ENCODE peak calls at places on chromosomes 16 and 17, in ten cellular contexts. One of them, this sample, is unnamed.

GRCh38 chr16:85513649-85514048 is 99.5 kb upstream of the GSE1 start:
- DNase-seq in breast epithelium: no peak
- DNase-seq in endothelial cell of umbilical vein: no peak
- DNase-seq in prostate gland: no peak
- DNase-seq in H1: no peak
- DNase-seq in HCT116: no peak
- DNase-seq in K562: no peak
- DNase-seq in sigmoid colon: no peak
- DNase-seq in transverse colon: no peak
- DNase-seq in spleen: no peak
- DNase-seq in this sample: no peak

GRCh38 chr17:57407287-57408063 is 151.2 kb downstream of the MSI2 start:
- DNase-seq in breast epithelium: peak; percentile 29
- DNase-seq in endothelial cell of umbilical vein: no peak
- DNase-seq in prostate gland: peak; percentile 69
- DNase-seq in H1: no peak
- DNase-seq in HCT116: no peak
- DNase-seq in K562: no peak
- DNase-seq in sigmoid colon: no peak
- DNase-seq in transverse colon: peak; percentile 62
- DNase-seq in spleen: no peak
- DNase-seq in this sample: no peak

GRCh38 chr16:20918486-20919239 is 18.1 kb downstream of the LYRM1 start:
- DNase-seq in breast epithelium: peak; percentile 35
- DNase-seq in endothelial cell of umbilical vein: no peak
- DNase-seq in prostate gland: no peak
- DNase-seq in H1: no peak
- DNase-seq in HCT116: no peak
- DNase-seq in K562: peak; percentile 86
- DNase-seq in sigmoid colon: peak; percentile 77
- DNase-seq in transverse colon: no peak
- DNase-seq in spleen: no peak
- DNase-seq in this sample: no peak

GRCh38 chr16:28182183-28182582 is 29.6 kb downstream of the XPO6 start:
- DNase-seq in breast epithelium: no peak
- DNase-seq in endothelial cell of umbilical vein: no peak
- DNase-seq in prostate gland: no peak
- DNase-seq in H1: no peak
- DNase-seq in HCT116: no peak
- DNase-seq in K562: no peak
- DNase-seq in sigmoid colon: no peak
- DNase-seq in transverse colon: no peak
- DNase-seq in spleen: no peak
- DNase-seq in this sample: no peak

GRCh38 chr17:43986225-43986981 is 18.0 kb upstream of the NAGS start:
- DNase-seq in breast epithelium: no peak
- DNase-seq in endothelial cell of umbilical vein: no peak
- DNase-seq in prostate gland: no peak
- DNase-seq in H1: no peak
- DNase-seq in HCT116: no peak
- DNase-seq in K562: no peak
- DNase-seq in sigmoid colon: no peak
- DNase-seq in transverse colon: no peak
- DNase-seq in spleen: no peak
- DNase-seq in this sample: no peak

GRCh38 chr17:28908640-28909098 is 5.8 kb upstream of the DHRS13 start:
- DNase-seq in breast epithelium: no peak
- DNase-seq in endothelial cell of umbilical vein: peak; percentile 83
- DNase-seq in prostate gland: no peak
- DNase-seq in H1: no peak
- DNase-seq in HCT116: no peak
- DNase-seq in K562: no peak
- DNase-seq in sigmoid colon: peak; percentile 87
- DNase-seq in transverse colon: peak; percentile 43
- DNase-seq in spleen: no peak
- DNase-seq in this sample: no peak

GRCh38 chr16:55035956-55036355 is 105.3 kb downstream of the IRX5 start:
- DNase-seq in breast epithelium: no peak
- DNase-seq in endothelial cell of umbilical vein: no peak
- DNase-seq in prostate gland: no peak
- DNase-seq in H1: peak; percentile 7
- DNase-seq in HCT116: no peak
- DNase-seq in K562: no peak
- DNase-seq in sigmoid colon: no peak
- DNase-seq in transverse colon: no peak
- DNase-seq in spleen: no peak
- DNase-seq in this sample: peak; percentile 58

GRCh38 chr16:88911148-88911945 is 44.9 kb upstream of the PABPN1L start:
- DNase-seq in breast epithelium: no peak
- DNase-seq in endothelial cell of umbilical vein: peak; percentile 42
- DNase-seq in prostate gland: no peak
- DNase-seq in H1: no peak
- DNase-seq in HCT116: no peak
- DNase-seq in K562: no peak
- DNase-seq in sigmoid colon: no peak
- DNase-seq in transverse colon: no peak
- DNase-seq in spleen: peak; percentile 87
- DNase-seq in this sample: no peak

GRCh38 chr16:84059111-84059510 is 16.5 kb upstream of the SLC38A8 start:
- DNase-seq in breast epithelium: no peak
- DNase-seq in endothelial cell of umbilical vein: no peak
- DNase-seq in prostate gland: no peak
- DNase-seq in H1: no peak
- DNase-seq in HCT116: no peak
- DNase-seq in K562: no peak
- DNase-seq in sigmoid colon: peak; percentile 24
- DNase-seq in transverse colon: no peak
- DNase-seq in spleen: no peak
- DNase-seq in this sample: no peak

GRCh38 chr16:22694887-22695382 is 119.0 kb upstream of the HS3ST2 start:
- DNase-seq in breast epithelium: no peak
- DNase-seq in endothelial cell of umbilical vein: no peak
- DNase-seq in prostate gland: no peak
- DNase-seq in H1: no peak
- DNase-seq in HCT116: no peak
- DNase-seq in K562: no peak
- DNase-seq in sigmoid colon: peak; percentile 84
- DNase-seq in transverse colon: peak; percentile 22
- DNase-seq in spleen: no peak
- DNase-seq in this sample: no peak

GRCh38 chr16:85659805-85660511 is 28.8 kb downstream of the GINS2 start:
- DNase-seq in breast epithelium: peak; percentile 70
- DNase-seq in endothelial cell of umbilical vein: peak; percentile 70
- DNase-seq in prostate gland: peak; percentile 73
- DNase-seq in H1: peak; percentile 98
- DNase-seq in HCT116: peak; percentile 34
- DNase-seq in K562: peak; percentile 75
- DNase-seq in sigmoid colon: peak; percentile 75
- DNase-seq in transverse colon: peak; percentile 76
- DNase-seq in spleen: peak; percentile 89
- DNase-seq in this sample: no peak

GRCh38 chr17:82231562-82232321 is 2.9 kb downstream of the SLC16A3 start:
- DNase-seq in breast epithelium: peak; percentile 68
- DNase-seq in endothelial cell of umbilical vein: peak; percentile 35
- DNase-seq in prostate gland: peak; percentile 64
- DNase-seq in H1: peak; percentile 85
- DNase-seq in HCT116: no peak
- DNase-seq in K562: peak; percentile 91
- DNase-seq in sigmoid colon: peak; percentile 93
- DNase-seq in transverse colon: peak; percentile 83
- DNase-seq in spleen: peak; percentile 96
- DNase-seq in this sample: no peak

GRCh38 chr16:67490330-67491096 is 7.2 kb upstream of the AGRP start:
- DNase-seq in breast epithelium: no peak
- DNase-seq in endothelial cell of umbilical vein: no peak
- DNase-seq in prostate gland: no peak
- DNase-seq in H1: no peak
- DNase-seq in HCT116: no peak
- DNase-seq in K562: no peak
- DNase-seq in sigmoid colon: no peak
- DNase-seq in transverse colon: no peak
- DNase-seq in spleen: no peak
- DNase-seq in this sample: no peak

GRCh38 chr17:82245144-82246039 is 16.6 kb downstream of the SLC16A3 start:
- DNase-seq in breast epithelium: no peak
- DNase-seq in endothelial cell of umbilical vein: no peak
- DNase-seq in prostate gland: no peak
- DNase-seq in H1: no peak
- DNase-seq in HCT116: no peak
- DNase-seq in K562: no peak
- DNase-seq in sigmoid colon: peak; percentile 73
- DNase-seq in transverse colon: no peak
- DNase-seq in spleen: peak; percentile 77
- DNase-seq in this sample: no peak

GRCh38 chr17:27454089-27454488 is 2.2 kb upstream of the KSR1 start:
- DNase-seq in breast epithelium: no peak
- DNase-seq in endothelial cell of umbilical vein: no peak
- DNase-seq in prostate gland: no peak
- DNase-seq in H1: no peak
- DNase-seq in HCT116: no peak
- DNase-seq in K562: no peak
- DNase-seq in sigmoid colon: no peak
- DNase-seq in transverse colon: no peak
- DNase-seq in spleen: no peak
- DNase-seq in this sample: no peak
- H3K4me3 ChIP-seq in breast epithelium: no peak overlapping the region
- H3K4me3 ChIP-seq in endothelial cell of umbilical vein: no peak overlapping the region
- H3K4me3 ChIP-seq in prostate gland: no peak overlapping the region
- H3K4me3 ChIP-seq in H1: no peak overlapping the region
- H3K4me3 ChIP-seq in HCT116: no peak overlapping the region
- H3K4me3 ChIP-seq in K562: no peak overlapping the region
- H3K4me3 ChIP-seq in sigmoid colon: no peak overlapping the region
- H3K4me3 ChIP-seq in transverse colon: no peak overlapping the region
- H3K4me3 ChIP-seq in spleen: no peak overlapping the region
- H3K4me3 ChIP-seq in this sample: no peak overlapping the region

DNA sequence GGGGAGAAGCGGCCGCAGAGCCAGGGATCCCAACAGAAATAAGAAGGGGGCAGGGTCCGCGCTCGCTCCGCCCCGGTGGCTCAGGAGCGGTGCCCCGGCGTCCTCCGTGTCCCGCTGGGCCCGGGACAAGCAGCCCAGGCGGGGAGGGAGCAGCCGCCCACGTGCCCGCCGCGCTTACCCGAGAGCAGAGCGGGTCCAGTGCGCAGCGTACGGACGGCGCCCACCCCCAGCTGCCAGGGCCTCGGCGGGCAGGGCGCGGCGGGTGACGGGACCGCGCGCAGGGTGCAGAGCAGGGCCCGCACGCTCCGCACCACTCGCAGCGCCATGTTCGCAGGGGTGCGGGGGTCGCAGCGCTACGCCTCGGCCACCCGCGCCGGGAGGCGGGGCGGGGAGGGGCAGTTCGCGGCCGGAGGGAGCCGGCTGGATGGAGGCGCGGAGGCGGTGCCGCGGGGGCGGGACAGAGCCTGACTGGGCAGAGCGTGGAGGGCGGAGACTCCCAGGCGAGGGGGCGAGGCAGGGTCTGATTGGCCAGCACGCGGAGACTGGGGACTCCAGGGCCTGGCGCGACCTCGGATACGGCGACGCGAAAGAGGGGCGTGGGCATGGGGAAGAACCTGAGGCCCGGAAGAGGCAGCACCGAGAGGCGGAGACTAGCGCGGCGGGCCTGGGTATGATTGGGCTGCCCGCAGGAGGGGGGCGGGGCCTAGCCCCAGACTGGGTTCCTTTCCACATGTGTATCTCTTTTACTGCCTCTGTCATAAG is at the start of gene GCSH:
- DNase-seq in breast epithelium: peak; percentile 98
- DNase-seq in endothelial cell of umbilical vein: peak; percentile 99
- DNase-seq in prostate gland: peak; percentile 100
- DNase-seq in H1: peak; percentile 96
- DNase-seq in HCT116: peak; percentile 99
- DNase-seq in K562: peak; percentile 100
- DNase-seq in sigmoid colon: peak; percentile 99
- DNase-seq in transverse colon: peak; percentile 99
- DNase-seq in spleen: peak; percentile 100
- DNase-seq in this sample: peak; percentile 98
- TF ChIP-seq POLR2AphosphoS5 in breast epithelium: no peak
- TF ChIP-seq POLR2AphosphoS5 in endothelial cell of umbilical vein: no peak
- TF ChIP-seq POLR2AphosphoS5 in prostate gland: peak; percentile 93
- TF ChIP-seq POLR2AphosphoS5 in H1: peak; percentile 48
- TF ChIP-seq POLR2AphosphoS5 in HCT116: peak; percentile 41
- TF ChIP-seq POLR2AphosphoS5 in K562: peak; percentile 44
- TF ChIP-seq POLR2AphosphoS5 in sigmoid colon: no peak
- TF ChIP-seq POLR2AphosphoS5 in transverse colon: no peak
- TF ChIP-seq POLR2AphosphoS5 in spleen: peak; percentile 34
- TF ChIP-seq POLR2AphosphoS5 in this sample: peak; percentile 59

DNA sequence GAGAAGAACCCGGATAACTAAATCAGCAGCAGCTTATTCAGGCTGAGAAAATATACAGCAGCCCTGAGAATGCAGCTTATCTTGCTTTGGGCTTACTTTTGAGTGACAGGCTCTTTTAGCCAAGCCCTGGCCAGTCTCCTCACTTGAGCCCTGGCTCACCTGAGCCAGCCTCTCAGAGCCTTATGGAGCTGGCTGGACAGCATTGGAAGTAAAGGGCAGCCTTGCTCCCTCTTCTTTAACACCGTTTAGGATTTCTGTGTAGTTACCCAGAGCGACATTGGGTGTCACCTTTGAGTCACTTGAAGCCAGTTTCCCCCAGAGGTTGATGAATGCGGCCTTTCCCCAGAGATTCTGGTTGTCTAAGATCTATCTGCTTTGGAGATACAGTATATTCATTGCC is 7.7 kb upstream of the NPIPB2 start:
- DNase-seq in breast epithelium: no peak
- DNase-seq in endothelial cell of umbilical vein: peak; percentile 21
- DNase-seq in prostate gland: peak; percentile 16
- DNase-seq in H1: peak; percentile 56
- DNase-seq in HCT116: peak; percentile 28
- DNase-seq in K562: peak; percentile 74
- DNase-seq in sigmoid colon: no peak
- DNase-seq in transverse colon: peak; percentile 23
- DNase-seq in spleen: no peak
- DNase-seq in this sample: no peak
- TF ChIP-seq CTCF in breast epithelium: peak; percentile 33
- TF ChIP-seq CTCF in endothelial cell of umbilical vein: peak; percentile 22
- TF ChIP-seq CTCF in prostate gland: peak; percentile 26
- TF ChIP-seq CTCF in H1: peak; percentile 64
- TF ChIP-seq CTCF in HCT116: peak; percentile 70
- TF ChIP-seq CTCF in K562: peak; percentile 88
- TF ChIP-seq CTCF in sigmoid colon: no peak
- TF ChIP-seq CTCF in transverse colon: peak; percentile 12
- TF ChIP-seq CTCF in spleen: peak; percentile 49
- TF ChIP-seq CTCF in this sample: peak; percentile 32

DNA sequence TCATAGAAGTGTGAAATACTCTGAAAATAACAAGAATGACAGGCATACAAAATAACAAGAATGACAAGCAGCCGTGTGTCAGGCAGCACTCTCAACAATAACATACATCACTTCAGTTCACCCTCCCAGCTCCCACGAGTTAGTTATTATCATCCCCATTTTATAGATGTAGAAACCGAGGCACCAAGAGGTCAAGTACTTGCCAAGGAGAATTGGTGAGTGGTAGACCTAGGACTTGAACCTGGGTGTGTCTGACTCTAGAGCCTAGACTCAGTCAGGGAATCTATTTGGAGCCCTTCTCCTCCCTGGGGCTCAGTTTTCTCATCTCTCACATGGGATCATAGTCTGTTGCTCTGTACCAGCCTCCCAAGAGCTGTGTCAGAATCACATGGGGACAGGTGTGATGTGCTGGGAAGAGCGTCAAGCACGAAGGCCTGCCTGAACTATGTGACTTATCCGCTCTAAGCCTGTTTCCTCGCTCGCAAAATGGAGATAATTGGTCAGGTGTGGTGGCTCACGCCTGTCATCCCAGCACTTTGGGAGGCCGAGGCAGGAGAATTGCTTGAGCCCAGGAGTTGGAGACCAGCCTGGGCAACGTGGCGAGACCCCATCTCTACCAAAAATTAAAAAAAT is 19.4 kb upstream of the PHOSPHO1 start:
- DNase-seq in breast epithelium: no peak
- DNase-seq in endothelial cell of umbilical vein: no peak
- DNase-seq in prostate gland: no peak
- DNase-seq in H1: no peak
- DNase-seq in HCT116: no peak
- DNase-seq in K562: no peak
- DNase-seq in sigmoid colon: no peak
- DNase-seq in transverse colon: no peak
- DNase-seq in spleen: no peak
- DNase-seq in this sample: no peak
- H3K4me3 ChIP-seq in breast epithelium: no peak overlapping the region
- H3K4me3 ChIP-seq in endothelial cell of umbilical vein: no peak overlapping the region
- H3K4me3 ChIP-seq in prostate gland: no peak overlapping the region
- H3K4me3 ChIP-seq in H1: no peak overlapping the region
- H3K4me3 ChIP-seq in HCT116: no peak overlapping the region
- H3K4me3 ChIP-seq in K562: no peak overlapping the region
- H3K4me3 ChIP-seq in sigmoid colon: no peak overlapping the region
- H3K4me3 ChIP-seq in transverse colon: no peak overlapping the region
- H3K4me3 ChIP-seq in spleen: no peak overlapping the region
- H3K4me3 ChIP-seq in this sample: no peak overlapping the region

This sample was measured in vagina.